ENCODE peak calls at places on chromosomes 1 and 21, in four cellular contexts. A, V, M and W are unnamed samples.

GRCh38 chr21:40049031-40049958 is 182.1 kb downstream of the PCP4 start:
- DNase-seq in A (no peak), V (no peak), M (no peak), W (no peak)

GRCh38 chr1:245398180-245398579 is 243.4 kb downstream of the KIF26B start:
- DNase-seq in A (no peak), V (no peak), M (no peak), W (no peak)

GRCh38 chr1:38084700-38085099 is 38.1 kb upstream of the POU3F1 start:
- DNase-seq in A (no peak), V (no peak), M (no peak), W (no peak)

GRCh38 chr1:56409112-56409691 is 170.2 kb downstream of the PLPP3 start:
- DNase-seq in A (peak), V (no peak), M (no peak), W (peak)

GRCh38 chr1:206687915-206688442 is 3.3 kb downstream of the MAPKAPK2 start:
- DNase-seq in A (peak), V (no peak), M (no peak), W (no peak)

GRCh38 chr1:37038703-37039093 is 4.4 kb upstream of the GRIK3 start:
- DNase-seq in A (no peak), V (no peak), M (no peak), W (no peak)

GRCh38 chr1:42183210-42183609 is 18.7 kb upstream of the GUCA2A start:
- DNase-seq in A (no peak), V (no peak), M (no peak), W (no peak)

GRCh38 chr1:41284121-41284520 is 42.0 kb upstream of the SCMH1 start:
- DNase-seq in A (no peak), V (no peak), M (no peak), W (no peak)

GRCh38 chr1:12053752-12054548 is 9.2 kb upstream of the TNFRSF8 start:
- DNase-seq in A (no peak), V (no peak), M (peak), W (no peak)

GRCh38 chr21:26064506-26064905 is 106.1 kb downstream of the APP start:
- DNase-seq in A (no peak), V (no peak), M (no peak), W (no peak)

GRCh38 chr21:39020751-39021474 is 162.3 kb downstream of the PSMG1 start:
- DNase-seq in A (no peak), V (no peak), M (no peak), W (no peak)

GRCh38 chr1:186139706-186140105 is 235.3 kb downstream of the TPR start:
- DNase-seq in A (no peak), V (no peak), M (no peak), W (no peak)

GRCh38 chr1:41313661-41314131 is 47.5 kb upstream of the FOXO6 start:
- DNase-seq in A (peak), V (no peak), M (no peak), W (no peak)

GRCh38 chr1:3790501-3790923 is 5.8 kb downstream of the LRRC47 start:
- DNase-seq in A (no peak), V (no peak), M (no peak), W (no peak)

GRCh38 chr1:241627453-241628329 is 12.5 kb downstream of the CHML start:
- DNase-seq in A (peak), V (no peak), M (peak), W (no peak)

GRCh38 chr1:60527567-60527966 is 454.0 kb upstream of the C1orf87 start:
- DNase-seq in A (no peak), V (no peak), M (no peak), W (no peak)

GRCh38 chr1:3746389-3746783 is 5.9 kb upstream of the CCDC27 start:
- DNase-seq in A (no peak), V (no peak), M (no peak), W (no peak)

GRCh38 chr1:36134805-36135339 is 9.8 kb upstream of the COL8A2 start:
- DNase-seq in A (peak), V (no peak), M (no peak), W (no peak)

GRCh38 chr21:37665230-37666024 is 250.8 kb downstream of the KCNJ6 start:
- DNase-seq in A (no peak), V (no peak), M (no peak), W (no peak)

GRCh38 chr1:84724128-84724860 is 34.0 kb upstream of the SSX2IP start:
- DNase-seq in A (peak), V (no peak), M (no peak), W (no peak)

GRCh38 chr1:248782311-248782887 is 26.8 kb upstream of the LYPD8 start:
- DNase-seq in A (no peak), V (no peak), M (no peak), W (no peak)

GRCh38 chr1:187909382-187909781 is 1080.6 kb downstream of the PLA2G4A start:
- DNase-seq in A (no peak), V (no peak), M (no peak), W (no peak)

GRCh38 chr1:221782461-221782860 is 40.6 kb upstream of the DUSP10 start:
- DNase-seq in A (no peak), V (no peak), M (no peak), W (no peak)

GRCh38 chr1:153540394-153541361 is at the start of gene S100A5:
- DNase-seq in A (no peak), V (peak), M (no peak), W (no peak)

GRCh38 chr1:163562355-163562754 is 240.6 kb downstream of the NUF2 start:
- DNase-seq in A (no peak), V (no peak), M (no peak), W (no peak)

GRCh38 chr1:151342562-151342961 is 4.5 kb downstream of the RFX5 start:
- DNase-seq in A (no peak), V (no peak), M (no peak), W (no peak)

GRCh38 chr1:71047635-71048607 is at the start of gene PTGER3:
- DNase-seq in A (peak), V (no peak), M (no peak), W (peak)

GRCh38 chr1:109713636-109714035 is 1.6 kb downstream of the GSTM5 start:
- DNase-seq in A (peak), V (no peak), M (no peak), W (no peak)

GRCh38 chr1:19514391-19514831 is 29.1 kb upstream of the CAPZB start:
- DNase-seq in A (no peak), V (no peak), M (no peak), W (no peak)

GRCh38 chr1:179205284-179205683 is 24.2 kb downstream of the ABL2 start:
- DNase-seq in A (no peak), V (no peak), M (no peak), W (no peak)

GRCh38 chr1:35298464-35298863 is 30.0 kb downstream of the ZMYM4 start:
- DNase-seq in A (no peak), V (no peak), M (peak), W (peak)

GRCh38 chr1:9593492-9594465 is 5.1 kb downstream of the TMEM201 start:
- DNase-seq in A (peak), V (peak), M (peak), W (peak)

GRCh38 chr1:26702680-26703038 is 6.8 kb downstream of the ARID1A start:
- DNase-seq in A (no peak), V (no peak), M (no peak), W (no peak)

GRCh38 chr21:46080171-46081021 is 17.5 kb upstream of the COL6A2 start:
- DNase-seq in A (no peak), V (no peak), M (no peak), W (peak)

GRCh38 chr21:46079357-46080170 is 18.3 kb upstream of the COL6A2 start:
- DNase-seq in A (no peak), V (no peak), M (no peak), W (peak)

GRCh38 chr21:46078322-46078981 is 19.5 kb upstream of the COL6A2 start:
- DNase-seq in A (no peak), V (no peak), M (no peak), W (peak)

GRCh38 chr21:46078984-46079356 is 18.9 kb upstream of the COL6A2 start:
- DNase-seq in A (no peak), V (no peak), M (no peak), W (peak)

GRCh38 chr21:46077674-46078101 is 20.2 kb upstream of the COL6A2 start:
- DNase-seq in A (no peak), V (no peak), M (no peak), W (no peak)
- TF ChIP-seq SPI1 in A (no peak), V (no peak), M (no peak), W (no peak)

GRCh38 chr1:237864338-237865244 is 26.1 kb downstream of the ZP4 start:
- DNase-seq in A (peak), V (peak), M (peak), W (peak)
- TF ChIP-seq POLR2AphosphoS5 in A (no peak), V (no peak), M (no peak), W (no peak)

GRCh38 chr1:78887459-78887858 is 119.1 kb downstream of the ADGRL4 start:
- DNase-seq in A (no peak), V (no peak), M (no peak), W (no peak)

GRCh38 chr1:78892251-78892650 is 114.3 kb downstream of the ADGRL4 start:
- DNase-seq in A (no peak), V (no peak), M (no peak), W (no peak)
- TF ChIP-seq SPI1 in A (no peak), V (no peak), M (no peak), W (no peak)

GRCh38 chr1:205658943-205659581 is 21.2 kb downstream of the SLC45A3 start:
- DNase-seq in A (peak), V (no peak), M (no peak), W (peak)
- TF ChIP-seq POLR2AphosphoS5 in A (no peak), V (no peak), M (no peak), W (no peak)

GRCh38 chr21:29176721-29177120 is 46.3 kb downstream of the MAP3K7CL start:
- DNase-seq in A (no peak), V (no peak), M (no peak), W (no peak)

GRCh38 chr21:29172282-29172681 is 41.8 kb downstream of the MAP3K7CL start:
- DNase-seq in A (no peak), V (no peak), M (no peak), W (no peak)

GRCh38 chr21:29177800-29178199 is 47.4 kb downstream of the MAP3K7CL start:
- DNase-seq in A (no peak), V (no peak), M (no peak), W (no peak)

GRCh38 chr21:29175408-29176147 is 45.1 kb downstream of the MAP3K7CL start:
- DNase-seq in A (no peak), V (no peak), M (no peak), W (no peak)

DNA sequence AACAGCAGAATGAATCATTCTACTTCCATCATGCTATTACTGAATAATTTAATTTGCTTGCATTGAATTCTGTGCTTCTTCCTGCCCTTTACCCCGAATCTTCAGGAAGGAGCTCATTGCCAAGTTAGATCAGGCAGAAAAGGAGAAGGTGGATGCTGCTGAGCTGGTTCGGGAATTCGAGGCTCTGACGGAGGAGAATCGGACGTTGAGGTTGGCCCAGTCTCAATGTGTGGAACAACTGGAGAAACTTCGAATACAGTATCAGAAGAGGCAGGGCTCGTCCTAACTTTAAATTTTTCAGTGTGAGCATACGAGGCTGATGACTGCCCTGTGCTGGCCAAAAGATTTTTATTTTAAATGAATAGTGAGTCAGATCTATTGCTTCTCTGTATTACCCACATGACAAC is 44.2 kb downstream of the MAP3K7CL start:
- DNase-seq in A (no peak), V (no peak), M (no peak), W (no peak)
- TF ChIP-seq SPI1 in A (no peak), V (no peak), M (no peak), W (no peak)

GRCh38 chr1:219310181-219310728 is 136.6 kb downstream of the LYPLAL1 start:
- DNase-seq in A (no peak), V (no peak), M (no peak), W (no peak)
- TF ChIP-seq POLR2AphosphoS5 in A (no peak), V (no peak), M (no peak), W (no peak)

GRCh38 chr1:182460550-182460951 is 10.6 kb downstream of the RGSL1 start:
- DNase-seq in A (no peak), V (peak), M (no peak), W (no peak)

GRCh38 chr1:182457844-182458243 is 7.9 kb downstream of the RGSL1 start:
- DNase-seq in A (no peak), V (no peak), M (no peak), W (no peak)

DNA sequence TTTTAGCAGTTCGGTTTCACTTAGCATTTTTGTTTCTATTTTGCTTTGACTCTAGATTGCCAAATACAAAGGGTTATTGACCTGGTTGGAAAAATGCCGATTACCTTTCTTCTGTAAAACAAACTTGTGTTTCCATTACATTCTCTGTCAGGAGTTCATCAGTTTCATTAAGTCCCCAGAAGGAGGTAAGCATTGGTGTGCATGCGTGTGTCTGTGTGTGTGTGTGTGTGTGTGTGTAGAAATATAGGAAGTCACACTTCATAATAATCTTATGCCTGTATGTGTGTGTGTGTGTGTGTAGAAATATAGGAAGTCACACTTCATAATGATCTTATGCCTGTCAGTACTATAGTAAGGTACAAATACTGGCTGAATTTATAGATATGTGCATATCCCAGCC is 10.0 kb downstream of the RGSL1 start:
- DNase-seq in A (no peak), V (peak), M (no peak), W (no peak)
- TF ChIP-seq SPI1 in A (no peak), V (peak), M (no peak), W (no peak)